ENCODE peak calls at places on chromosomes 11 and 22, in nine cellular contexts. One of them, this sample, is unnamed.

GRCh38 chr22:41822289-41823057 is 10.4 kb upstream of the SREBF2 start:
- DNase-seq in A549: peak
- DNase-seq in suprapubic skin: no peak
- DNase-seq in sigmoid colon: no peak
- DNase-seq in H1: no peak
- DNase-seq in stomach: no peak
- DNase-seq in GM12878: peak
- DNase-seq in transverse colon: no peak
- DNase-seq in tibial nerve: peak
- DNase-seq in this sample: no peak

GRCh38 chr11:121292503-121293275 is at the start of gene SC5D:
- DNase-seq in A549: peak
- DNase-seq in suprapubic skin: peak
- DNase-seq in sigmoid colon: peak
- DNase-seq in H1: peak
- DNase-seq in stomach: peak
- DNase-seq in GM12878: peak
- DNase-seq in transverse colon: peak
- DNase-seq in tibial nerve: peak
- DNase-seq in this sample: peak

GRCh38 chr11:16839821-16840220 is 101.4 kb downstream of the C11orf58 start:
- DNase-seq in A549: no peak
- DNase-seq in suprapubic skin: no peak
- DNase-seq in sigmoid colon: no peak
- DNase-seq in H1: no peak
- DNase-seq in stomach: no peak
- DNase-seq in GM12878: no peak
- DNase-seq in transverse colon: no peak
- DNase-seq in tibial nerve: no peak
- DNase-seq in this sample: no peak

GRCh38 chr11:71173709-71174108 is 78.7 kb downstream of the SHANK2 start:
- DNase-seq in A549: no peak
- DNase-seq in suprapubic skin: no peak
- DNase-seq in sigmoid colon: peak
- DNase-seq in H1: no peak
- DNase-seq in stomach: no peak
- DNase-seq in GM12878: no peak
- DNase-seq in transverse colon: no peak
- DNase-seq in tibial nerve: no peak
- DNase-seq in this sample: no peak

GRCh38 chr11:77231800-77232199 is 69.7 kb downstream of the GDPD4 start:
- DNase-seq in A549: no peak
- DNase-seq in suprapubic skin: no peak
- DNase-seq in sigmoid colon: no peak
- DNase-seq in H1: no peak
- DNase-seq in stomach: no peak
- DNase-seq in GM12878: no peak
- DNase-seq in transverse colon: no peak
- DNase-seq in tibial nerve: no peak
- DNase-seq in this sample: no peak

GRCh38 chr11:117908261-117908895 is 20.8 kb downstream of the TMPRSS13 start:
- DNase-seq in A549: no peak
- DNase-seq in suprapubic skin: peak
- DNase-seq in sigmoid colon: peak
- DNase-seq in H1: no peak
- DNase-seq in stomach: no peak
- DNase-seq in GM12878: no peak
- DNase-seq in transverse colon: no peak
- DNase-seq in tibial nerve: no peak
- DNase-seq in this sample: peak

GRCh38 chr11:77375114-77375513 is 73.6 kb upstream of the GDPD4 start:
- DNase-seq in A549: no peak
- DNase-seq in suprapubic skin: no peak
- DNase-seq in sigmoid colon: no peak
- DNase-seq in H1: no peak
- DNase-seq in stomach: no peak
- DNase-seq in GM12878: no peak
- DNase-seq in transverse colon: no peak
- DNase-seq in tibial nerve: no peak
- DNase-seq in this sample: no peak

GRCh38 chr11:104015649-104016415 is 20.6 kb upstream of the DDI1 start:
- DNase-seq in A549: no peak
- DNase-seq in suprapubic skin: no peak
- DNase-seq in sigmoid colon: no peak
- DNase-seq in H1: no peak
- DNase-seq in stomach: no peak
- DNase-seq in GM12878: peak
- DNase-seq in transverse colon: no peak
- DNase-seq in tibial nerve: no peak
- DNase-seq in this sample: no peak

GRCh38 chr11:125061237-125061636 is 1.9 kb upstream of the SLC37A2 start:
- DNase-seq in A549: no peak
- DNase-seq in suprapubic skin: no peak
- DNase-seq in sigmoid colon: no peak
- DNase-seq in H1: no peak
- DNase-seq in stomach: no peak
- DNase-seq in GM12878: no peak
- DNase-seq in transverse colon: no peak
- DNase-seq in tibial nerve: no peak
- DNase-seq in this sample: no peak

GRCh38 chr11:77193915-77194830 is 66.1 kb downstream of the MYO7A start:
- DNase-seq in A549: no peak
- DNase-seq in suprapubic skin: no peak
- DNase-seq in sigmoid colon: peak
- DNase-seq in H1: no peak
- DNase-seq in stomach: no peak
- DNase-seq in GM12878: no peak
- DNase-seq in transverse colon: no peak
- DNase-seq in tibial nerve: no peak
- DNase-seq in this sample: no peak

GRCh38 chr11:34204396-34205279 is 99.2 kb downstream of the NAT10 start:
- DNase-seq in A549: peak
- DNase-seq in suprapubic skin: no peak
- DNase-seq in sigmoid colon: no peak
- DNase-seq in H1: no peak
- DNase-seq in stomach: peak
- DNase-seq in GM12878: no peak
- DNase-seq in transverse colon: no peak
- DNase-seq in tibial nerve: no peak
- DNase-seq in this sample: no peak

GRCh38 chr11:2806351-2807058 is 79.1 kb downstream of the CDKN1C start:
- DNase-seq in A549: no peak
- DNase-seq in suprapubic skin: peak
- DNase-seq in sigmoid colon: peak
- DNase-seq in H1: no peak
- DNase-seq in stomach: peak
- DNase-seq in GM12878: no peak
- DNase-seq in transverse colon: peak
- DNase-seq in tibial nerve: no peak
- DNase-seq in this sample: peak

GRCh38 chr11:63887600-63887999 is 29.4 kb downstream of the RCOR2 start:
- DNase-seq in A549: no peak
- DNase-seq in suprapubic skin: no peak
- DNase-seq in sigmoid colon: no peak
- DNase-seq in H1: no peak
- DNase-seq in stomach: no peak
- DNase-seq in GM12878: no peak
- DNase-seq in transverse colon: no peak
- DNase-seq in tibial nerve: no peak
- DNase-seq in this sample: no peak

GRCh38 chr11:14650064-14650463 is 6.5 kb downstream of the PDE3B start:
- DNase-seq in A549: no peak
- DNase-seq in suprapubic skin: no peak
- DNase-seq in sigmoid colon: no peak
- DNase-seq in H1: no peak
- DNase-seq in stomach: no peak
- DNase-seq in GM12878: no peak
- DNase-seq in transverse colon: no peak
- DNase-seq in tibial nerve: no peak
- DNase-seq in this sample: no peak

GRCh38 chr11:88529426-88529825 is 191.9 kb upstream of the CTSC start:
- DNase-seq in A549: no peak
- DNase-seq in suprapubic skin: no peak
- DNase-seq in sigmoid colon: no peak
- DNase-seq in H1: no peak
- DNase-seq in stomach: no peak
- DNase-seq in GM12878: no peak
- DNase-seq in transverse colon: no peak
- DNase-seq in tibial nerve: no peak
- DNase-seq in this sample: no peak

GRCh38 chr11:41836426-41836825 is 377.0 kb upstream of the LRRC4C start:
- DNase-seq in A549: no peak
- DNase-seq in suprapubic skin: no peak
- DNase-seq in sigmoid colon: no peak
- DNase-seq in H1: no peak
- DNase-seq in stomach: no peak
- DNase-seq in GM12878: no peak
- DNase-seq in transverse colon: no peak
- DNase-seq in tibial nerve: no peak
- DNase-seq in this sample: no peak

GRCh38 chr22:26756675-26757293 is 99.4 kb downstream of the MIAT start:
- DNase-seq in A549: no peak
- DNase-seq in suprapubic skin: no peak
- DNase-seq in sigmoid colon: peak
- DNase-seq in H1: no peak
- DNase-seq in stomach: peak
- DNase-seq in GM12878: no peak
- DNase-seq in transverse colon: peak
- DNase-seq in tibial nerve: peak
- DNase-seq in this sample: peak
- TF ChIP-seq EP300 in A549: no peak
- TF ChIP-seq EP300 in suprapubic skin: no peak
- TF ChIP-seq EP300 in sigmoid colon: no peak
- TF ChIP-seq EP300 in H1: no peak
- TF ChIP-seq EP300 in stomach: no peak
- TF ChIP-seq EP300 in GM12878: no peak
- TF ChIP-seq EP300 in transverse colon: no peak
- TF ChIP-seq EP300 in tibial nerve: no peak
- TF ChIP-seq EP300 in this sample: no peak

GRCh38 chr11:13208921-13209320 is 68.7 kb upstream of the BMAL1 start:
- DNase-seq in A549: no peak
- DNase-seq in suprapubic skin: no peak
- DNase-seq in sigmoid colon: no peak
- DNase-seq in H1: no peak
- DNase-seq in stomach: no peak
- DNase-seq in GM12878: no peak
- DNase-seq in transverse colon: no peak
- DNase-seq in tibial nerve: no peak
- DNase-seq in this sample: no peak

GRCh38 chr11:13207270-13207664 is 70.3 kb upstream of the BMAL1 start:
- DNase-seq in A549: no peak
- DNase-seq in suprapubic skin: no peak
- DNase-seq in sigmoid colon: no peak
- DNase-seq in H1: no peak
- DNase-seq in stomach: no peak
- DNase-seq in GM12878: no peak
- DNase-seq in transverse colon: no peak
- DNase-seq in tibial nerve: no peak
- DNase-seq in this sample: no peak

GRCh38 chr11:13209379-13209778 is 68.2 kb upstream of the BMAL1 start:
- DNase-seq in A549: no peak
- DNase-seq in suprapubic skin: no peak
- DNase-seq in sigmoid colon: no peak
- DNase-seq in H1: no peak
- DNase-seq in stomach: no peak
- DNase-seq in GM12878: no peak
- DNase-seq in transverse colon: no peak
- DNase-seq in tibial nerve: no peak
- DNase-seq in this sample: no peak

GRCh38 chr11:13206086-13206640 is 71.4 kb upstream of the BMAL1 start:
- DNase-seq in A549: no peak
- DNase-seq in suprapubic skin: no peak
- DNase-seq in sigmoid colon: no peak
- DNase-seq in H1: no peak
- DNase-seq in stomach: no peak
- DNase-seq in GM12878: no peak
- DNase-seq in transverse colon: no peak
- DNase-seq in tibial nerve: no peak
- DNase-seq in this sample: no peak

GRCh38 chr11:13207665-13208594 is 69.7 kb upstream of the BMAL1 start:
- DNase-seq in A549: peak
- DNase-seq in suprapubic skin: no peak
- DNase-seq in sigmoid colon: no peak
- DNase-seq in H1: no peak
- DNase-seq in stomach: no peak
- DNase-seq in GM12878: no peak
- DNase-seq in transverse colon: peak
- DNase-seq in tibial nerve: peak
- DNase-seq in this sample: peak
- H3K27ac ChIP-seq in A549: peak
- H3K27ac ChIP-seq in suprapubic skin: peak
- H3K27ac ChIP-seq in sigmoid colon: peak
- H3K27ac ChIP-seq in H1: no peak
- H3K27ac ChIP-seq in stomach: peak
- H3K27ac ChIP-seq in GM12878: no peak
- H3K27ac ChIP-seq in transverse colon: peak
- H3K27ac ChIP-seq in tibial nerve: peak
- H3K27ac ChIP-seq in this sample: no peak

GRCh38 chr11:83278351-83278750 is 7.8 kb downstream of the CCDC90B start:
- DNase-seq in A549: no peak
- DNase-seq in suprapubic skin: no peak
- DNase-seq in sigmoid colon: no peak
- DNase-seq in H1: no peak
- DNase-seq in stomach: no peak
- DNase-seq in GM12878: no peak
- DNase-seq in transverse colon: no peak
- DNase-seq in tibial nerve: no peak
- DNase-seq in this sample: no peak
- TF ChIP-seq POLR2A in A549: no peak
- TF ChIP-seq POLR2A in suprapubic skin: no peak
- TF ChIP-seq POLR2A in sigmoid colon: no peak
- TF ChIP-seq POLR2A in H1: no peak
- TF ChIP-seq POLR2A in stomach: no peak
- TF ChIP-seq POLR2A in GM12878: no peak
- TF ChIP-seq POLR2A in transverse colon: no peak
- TF ChIP-seq POLR2A in tibial nerve: no peak
- TF ChIP-seq POLR2A in this sample: no peak

GRCh38 chr11:82974135-82974534 is 72.6 kb downstream of the DDIAS start:
- DNase-seq in A549: no peak
- DNase-seq in suprapubic skin: no peak
- DNase-seq in sigmoid colon: no peak
- DNase-seq in H1: no peak
- DNase-seq in stomach: no peak
- DNase-seq in GM12878: no peak
- DNase-seq in transverse colon: no peak
- DNase-seq in tibial nerve: no peak
- DNase-seq in this sample: no peak

GRCh38 chr11:82972103-82972502 is 70.6 kb downstream of the DDIAS start:
- DNase-seq in A549: no peak
- DNase-seq in suprapubic skin: no peak
- DNase-seq in sigmoid colon: no peak
- DNase-seq in H1: no peak
- DNase-seq in stomach: no peak
- DNase-seq in GM12878: no peak
- DNase-seq in transverse colon: no peak
- DNase-seq in tibial nerve: no peak
- DNase-seq in this sample: no peak

GRCh38 chr11:82967381-82967780 is 65.8 kb downstream of the DDIAS start:
- DNase-seq in A549: no peak
- DNase-seq in suprapubic skin: no peak
- DNase-seq in sigmoid colon: no peak
- DNase-seq in H1: no peak
- DNase-seq in stomach: no peak
- DNase-seq in GM12878: no peak
- DNase-seq in transverse colon: no peak
- DNase-seq in tibial nerve: no peak
- DNase-seq in this sample: no peak

GRCh38 chr11:82969811-82970210 is 68.3 kb downstream of the DDIAS start:
- DNase-seq in A549: no peak
- DNase-seq in suprapubic skin: no peak
- DNase-seq in sigmoid colon: no peak
- DNase-seq in H1: no peak
- DNase-seq in stomach: no peak
- DNase-seq in GM12878: peak
- DNase-seq in transverse colon: no peak
- DNase-seq in tibial nerve: no peak
- DNase-seq in this sample: no peak
- TF ChIP-seq EP300 in A549: no peak
- TF ChIP-seq EP300 in suprapubic skin: no peak
- TF ChIP-seq EP300 in sigmoid colon: no peak
- TF ChIP-seq EP300 in H1: no peak
- TF ChIP-seq EP300 in stomach: no peak
- TF ChIP-seq EP300 in GM12878: peak
- TF ChIP-seq EP300 in transverse colon: no peak
- TF ChIP-seq EP300 in tibial nerve: no peak
- TF ChIP-seq EP300 in this sample: no peak

This sample was measured in ovary.